ENCODE peak calls at places on chromosome 21, in seven cellular contexts. One of them, this sample, is unnamed. For H3K4me1 and H3K27me3, the result is how much of the 10 kb centered on the place peaks cover.

GRCh38 chr21:36916718-36917117 is 49.8 kb downstream of the HLCS start:
- DNase-seq in RWPE2: no peak
- DNase-seq in tibial nerve: no peak
- DNase-seq in H1: no peak
- DNase-seq in upper lobe of right lung: no peak
- DNase-seq in effector memory CD4-positive, alpha-beta T cell: no peak
- DNase-seq in heart right ventricle: no peak
- DNase-seq in this sample: no peak

GRCh38 chr21:35503646-35504045 is 454.5 kb upstream of the RUNX1 start:
- DNase-seq in heart right ventricle: peak
- DNase-seq in effector memory CD4-positive, alpha-beta T cell: no peak
- DNase-seq in tibial nerve: peak
- DNase-seq in RWPE2: no peak
- DNase-seq in upper lobe of right lung: no peak
- DNase-seq in H1: no peak
- DNase-seq in this sample: peak

GRCh38 chr21:34544032-34544496 is 32.1 kb upstream of the KCNE1 start:
- DNase-seq in heart right ventricle: peak
- DNase-seq in effector memory CD4-positive, alpha-beta T cell: no peak
- DNase-seq in RWPE2: peak
- DNase-seq in tibial nerve: peak
- DNase-seq in upper lobe of right lung: peak
- DNase-seq in H1: peak
- DNase-seq in this sample: no peak

GRCh38 chr21:41583274-41583790 is 75.4 kb upstream of the TMPRSS2 start:
- DNase-seq in H1: no peak
- DNase-seq in upper lobe of right lung: peak
- DNase-seq in effector memory CD4-positive, alpha-beta T cell: no peak
- DNase-seq in heart right ventricle: no peak
- DNase-seq in tibial nerve: no peak
- DNase-seq in RWPE2: no peak
- DNase-seq in this sample: no peak

GRCh38 chr21:42453301-42454220 is 42.5 kb downstream of the RSPH1 start:
- DNase-seq in heart right ventricle: no peak
- DNase-seq in upper lobe of right lung: no peak
- DNase-seq in RWPE2: no peak
- DNase-seq in effector memory CD4-positive, alpha-beta T cell: no peak
- DNase-seq in H1: no peak
- DNase-seq in tibial nerve: no peak
- DNase-seq in this sample: no peak

GRCh38 chr21:42056996-42057689 is 14.0 kb upstream of the UMODL1 start:
- DNase-seq in upper lobe of right lung: peak
- DNase-seq in H1: no peak
- DNase-seq in RWPE2: no peak
- DNase-seq in tibial nerve: no peak
- DNase-seq in effector memory CD4-positive, alpha-beta T cell: no peak
- DNase-seq in heart right ventricle: no peak
- DNase-seq in this sample: no peak

GRCh38 chr21:44366586-44367211 is 13.3 kb downstream of the TRPM2 start:
- DNase-seq in heart right ventricle: no peak
- DNase-seq in H1: no peak
- DNase-seq in upper lobe of right lung: peak
- DNase-seq in RWPE2: peak
- DNase-seq in tibial nerve: no peak
- DNase-seq in effector memory CD4-positive, alpha-beta T cell: no peak
- DNase-seq in this sample: no peak

GRCh38 chr21:41377715-41378114 is 15.9 kb downstream of the MX2 start:
- DNase-seq in heart right ventricle: no peak
- DNase-seq in tibial nerve: no peak
- DNase-seq in effector memory CD4-positive, alpha-beta T cell: no peak
- DNase-seq in upper lobe of right lung: no peak
- DNase-seq in RWPE2: no peak
- DNase-seq in H1: no peak
- DNase-seq in this sample: no peak

GRCh38 chr21:42524341-42525227 is 10.9 kb downstream of the SLC37A1 start:
- DNase-seq in RWPE2: no peak
- DNase-seq in upper lobe of right lung: peak
- DNase-seq in tibial nerve: peak
- DNase-seq in effector memory CD4-positive, alpha-beta T cell: no peak
- DNase-seq in heart right ventricle: peak
- DNase-seq in H1: no peak
- DNase-seq in this sample: peak

GRCh38 chr21:44303490-44303981 is 3.7 kb downstream of the PFKL start:
- DNase-seq in effector memory CD4-positive, alpha-beta T cell: no peak
- DNase-seq in H1: no peak
- DNase-seq in upper lobe of right lung: no peak
- DNase-seq in tibial nerve: no peak
- DNase-seq in heart right ventricle: no peak
- DNase-seq in RWPE2: no peak
- DNase-seq in this sample: no peak

GRCh38 chr21:43343095-43343991 is 83.6 kb downstream of the SIK1 start:
- DNase-seq in upper lobe of right lung: peak
- DNase-seq in effector memory CD4-positive, alpha-beta T cell: no peak
- DNase-seq in RWPE2: no peak
- DNase-seq in tibial nerve: no peak
- DNase-seq in heart right ventricle: no peak
- DNase-seq in H1: no peak
- DNase-seq in this sample: no peak

GRCh38 chr21:31874817-31875216 is 2.0 kb downstream of the HUNK start:
- DNase-seq in H1: no peak
- DNase-seq in tibial nerve: no peak
- DNase-seq in heart right ventricle: no peak
- DNase-seq in effector memory CD4-positive, alpha-beta T cell: no peak
- DNase-seq in RWPE2: no peak
- DNase-seq in upper lobe of right lung: no peak
- DNase-seq in this sample: no peak

GRCh38 chr21:25350056-25350455 is 257.2 kb downstream of the MRPL39 start:
- DNase-seq in tibial nerve: no peak
- DNase-seq in effector memory CD4-positive, alpha-beta T cell: no peak
- DNase-seq in heart right ventricle: no peak
- DNase-seq in RWPE2: no peak
- DNase-seq in H1: no peak
- DNase-seq in upper lobe of right lung: no peak
- DNase-seq in this sample: no peak

GRCh38 chr21:17513214-17514123 is 626 bp downstream of the CXADR start:
- DNase-seq in upper lobe of right lung: peak
- DNase-seq in effector memory CD4-positive, alpha-beta T cell: no peak
- DNase-seq in H1: no peak
- DNase-seq in heart right ventricle: no peak
- DNase-seq in RWPE2: no peak
- DNase-seq in tibial nerve: no peak
- DNase-seq in this sample: no peak

GRCh38 chr21:34612557-34612956 is 2.4 kb downstream of the RCAN1 start:
- DNase-seq in RWPE2: no peak
- DNase-seq in H1: no peak
- DNase-seq in heart right ventricle: no peak
- DNase-seq in upper lobe of right lung: no peak
- DNase-seq in tibial nerve: no peak
- DNase-seq in effector memory CD4-positive, alpha-beta T cell: no peak
- DNase-seq in this sample: no peak

GRCh38 chr21:42179316-42179715 is 39.6 kb upstream of the ABCG1 start:
- DNase-seq in tibial nerve: no peak
- DNase-seq in upper lobe of right lung: peak
- DNase-seq in effector memory CD4-positive, alpha-beta T cell: no peak
- DNase-seq in H1: no peak
- DNase-seq in heart right ventricle: no peak
- DNase-seq in RWPE2: no peak
- DNase-seq in this sample: no peak

GRCh38 chr21:44024895-44025353 is 12.8 kb downstream of the TRAPPC10 start:
- DNase-seq in H1: no peak
- DNase-seq in RWPE2: no peak
- DNase-seq in upper lobe of right lung: no peak
- DNase-seq in tibial nerve: peak
- DNase-seq in effector memory CD4-positive, alpha-beta T cell: no peak
- DNase-seq in heart right ventricle: peak
- DNase-seq in this sample: no peak

GRCh38 chr21:33801424-33802405 is 113.9 kb downstream of the ATP5PO start:
- DNase-seq in H1: no peak
- DNase-seq in RWPE2: peak
- DNase-seq in tibial nerve: no peak
- DNase-seq in upper lobe of right lung: no peak
- DNase-seq in heart right ventricle: no peak
- DNase-seq in effector memory CD4-positive, alpha-beta T cell: no peak
- DNase-seq in this sample: no peak

GRCh38 chr21:34205811-34206635 is 132.6 kb downstream of the MRPS6 start:
- DNase-seq in effector memory CD4-positive, alpha-beta T cell: no peak
- DNase-seq in upper lobe of right lung: no peak
- DNase-seq in tibial nerve: no peak
- DNase-seq in heart right ventricle: no peak
- DNase-seq in RWPE2: no peak
- DNase-seq in H1: no peak
- DNase-seq in this sample: no peak

GRCh38 chr21:38388684-38389676 is 109.3 kb downstream of the ERG start:
- DNase-seq in heart right ventricle: no peak
- DNase-seq in H1: no peak
- DNase-seq in effector memory CD4-positive, alpha-beta T cell: no peak
- DNase-seq in upper lobe of right lung: no peak
- DNase-seq in tibial nerve: no peak
- DNase-seq in RWPE2: no peak
- DNase-seq in this sample: no peak

GRCh38 chr21:38386967-38387366 is 111.3 kb downstream of the ERG start:
- DNase-seq in upper lobe of right lung: no peak
- DNase-seq in RWPE2: no peak
- DNase-seq in tibial nerve: no peak
- DNase-seq in H1: no peak
- DNase-seq in heart right ventricle: no peak
- DNase-seq in effector memory CD4-positive, alpha-beta T cell: no peak
- DNase-seq in this sample: no peak

GRCh38 chr21:38389891-38390290 is 108.4 kb downstream of the ERG start:
- DNase-seq in effector memory CD4-positive, alpha-beta T cell: no peak
- DNase-seq in heart right ventricle: no peak
- DNase-seq in RWPE2: no peak
- DNase-seq in tibial nerve: no peak
- DNase-seq in upper lobe of right lung: no peak
- DNase-seq in H1: no peak
- DNase-seq in this sample: no peak

GRCh38 chr21:38384675-38385074 is 113.6 kb downstream of the ERG start:
- DNase-seq in H1: no peak
- DNase-seq in effector memory CD4-positive, alpha-beta T cell: no peak
- DNase-seq in upper lobe of right lung: no peak
- DNase-seq in heart right ventricle: no peak
- DNase-seq in tibial nerve: no peak
- DNase-seq in RWPE2: no peak
- DNase-seq in this sample: no peak

GRCh38 chr21:38388219-38388618 is 110.1 kb downstream of the ERG start:
- DNase-seq in H1: no peak
- DNase-seq in heart right ventricle: no peak
- DNase-seq in effector memory CD4-positive, alpha-beta T cell: no peak
- DNase-seq in upper lobe of right lung: no peak
- DNase-seq in tibial nerve: no peak
- DNase-seq in RWPE2: no peak
- DNase-seq in this sample: no peak
- H3K4me3 ChIP-seq in H1: no peak
- H3K4me3 ChIP-seq in heart right ventricle: no peak
- H3K4me3 ChIP-seq in effector memory CD4-positive, alpha-beta T cell: no peak
- H3K4me3 ChIP-seq in upper lobe of right lung: no peak
- H3K4me3 ChIP-seq in tibial nerve: no peak
- H3K4me3 ChIP-seq in RWPE2: no peak
- H3K4me3 ChIP-seq in this sample: no peak

GRCh38 chr21:45428534-45428933 is 23.6 kb downstream of the COL18A1 start:
- DNase-seq in upper lobe of right lung: no peak
- DNase-seq in H1: no peak
- DNase-seq in tibial nerve: no peak
- DNase-seq in RWPE2: no peak
- DNase-seq in effector memory CD4-positive, alpha-beta T cell: no peak
- DNase-seq in heart right ventricle: no peak
- DNase-seq in this sample: no peak
- H3K4me1 ChIP-seq in upper lobe of right lung: under half
- H3K4me1 ChIP-seq in H1: under half
- H3K4me1 ChIP-seq in tibial nerve: under half
- H3K4me1 ChIP-seq in RWPE2: under half
- H3K4me1 ChIP-seq in effector memory CD4-positive, alpha-beta T cell: under half
- H3K4me1 ChIP-seq in heart right ventricle: under half
- H3K4me1 ChIP-seq in this sample: under half

DNA sequence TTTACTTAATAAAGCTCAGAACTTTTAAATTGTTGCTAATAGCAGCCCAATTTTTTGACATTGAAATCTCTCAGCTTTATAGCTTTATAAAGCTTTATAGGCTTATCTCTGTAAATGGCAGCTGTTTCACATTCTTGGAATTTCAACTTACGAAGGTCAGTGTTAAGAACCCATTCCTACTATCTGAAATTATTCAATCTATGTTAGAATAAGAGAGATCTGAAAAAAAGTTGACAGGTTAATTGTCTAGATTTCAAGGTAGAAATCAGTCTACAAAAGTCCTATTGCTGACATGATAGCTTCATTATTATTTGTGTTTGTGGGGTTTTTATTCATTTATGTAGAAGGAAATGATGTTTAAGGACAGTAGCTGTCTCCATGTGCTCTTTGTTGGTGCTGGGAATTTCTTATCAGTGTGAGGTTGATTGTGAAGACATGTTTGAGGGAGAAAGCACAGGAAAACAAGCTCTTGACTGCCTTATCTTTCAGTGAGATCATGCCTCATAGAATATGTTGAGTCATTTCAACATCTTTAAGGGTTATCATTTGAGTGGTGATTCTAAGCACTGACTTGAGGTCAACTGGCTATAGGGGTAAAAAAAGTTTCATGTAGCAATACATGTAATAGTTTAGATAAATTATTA is 404.9 kb upstream of the ADAMTS5 start:
- DNase-seq in RWPE2: no peak
- DNase-seq in tibial nerve: no peak
- DNase-seq in heart right ventricle: no peak
- DNase-seq in upper lobe of right lung: no peak
- DNase-seq in H1: no peak
- DNase-seq in effector memory CD4-positive, alpha-beta T cell: no peak
- DNase-seq in this sample: no peak
- H3K27me3 ChIP-seq in RWPE2: under half
- H3K27me3 ChIP-seq in tibial nerve: under half
- H3K27me3 ChIP-seq in heart right ventricle: under half
- H3K27me3 ChIP-seq in upper lobe of right lung: under half
- H3K27me3 ChIP-seq in H1: under half
- H3K27me3 ChIP-seq in effector memory CD4-positive, alpha-beta T cell: under half
- H3K27me3 ChIP-seq in this sample: under half

DNA sequence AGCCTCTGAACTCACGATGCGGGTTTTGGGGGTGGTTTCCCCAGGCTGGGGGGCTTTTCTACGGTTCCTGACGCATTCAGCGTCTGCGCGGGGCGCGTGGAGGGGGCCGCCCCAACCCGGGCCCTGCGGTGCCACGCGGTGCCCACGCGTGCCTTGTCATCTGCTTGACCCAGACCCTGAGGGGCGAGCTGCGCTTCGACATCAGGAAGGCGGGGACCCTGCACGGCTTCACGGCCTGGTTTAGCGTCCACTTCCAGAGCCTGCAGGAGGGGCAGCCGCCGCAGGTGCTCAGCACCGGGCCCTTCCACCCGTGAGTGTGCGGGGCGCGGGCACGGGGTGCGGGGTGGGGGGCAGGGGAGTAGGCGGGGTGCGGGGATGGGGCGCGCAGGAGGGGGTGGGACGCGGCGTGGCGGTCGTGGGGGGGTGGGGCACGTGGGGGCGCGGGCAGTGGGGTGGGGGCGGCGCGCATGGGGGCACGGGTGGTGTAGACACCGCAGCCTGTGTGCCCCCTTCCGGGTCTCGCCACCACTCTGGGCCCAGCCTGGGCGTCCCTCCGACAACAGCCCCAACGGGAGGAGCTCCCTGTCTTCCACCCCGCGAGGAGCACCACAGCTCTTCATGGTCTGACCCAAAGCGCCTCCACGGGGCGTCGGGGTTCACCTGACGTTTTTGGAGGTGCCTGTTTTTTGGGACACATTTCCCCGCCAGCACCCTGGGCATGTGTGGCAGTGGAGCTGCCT is 26.3 kb downstream of the PRMT2 start:
- DNase-seq in upper lobe of right lung: no peak
- DNase-seq in effector memory CD4-positive, alpha-beta T cell: no peak
- DNase-seq in H1: no peak
- DNase-seq in RWPE2: no peak
- DNase-seq in heart right ventricle: no peak
- DNase-seq in tibial nerve: no peak
- DNase-seq in this sample: no peak
- H3K4me3 ChIP-seq in upper lobe of right lung: peak
- H3K4me3 ChIP-seq in effector memory CD4-positive, alpha-beta T cell: no peak
- H3K4me3 ChIP-seq in H1: no peak
- H3K4me3 ChIP-seq in RWPE2: peak
- H3K4me3 ChIP-seq in heart right ventricle: peak
- H3K4me3 ChIP-seq in tibial nerve: peak
- H3K4me3 ChIP-seq in this sample: no peak